ENCODE peak calls at places on chromosomes 5 and 9, in six cellular contexts. Z is esophagus muscularis mucosa, B is fibroblast of mammary gland, J is WTC11, F is heart left ventricle, Q is mesothelial cell of epicardium. R is an unnamed sample.

GRCh38 chr5:66113160-66113559 is 30.9 kb upstream of the SREK1 start:
- DNase-seq in Z (no peak), B (peak), J (no peak), F (no peak), Q (no peak), R (no peak)

GRCh38 chr9:13064676-13065075 is 214.8 kb downstream of the MPDZ start:
- DNase-seq in Z (no peak), B (no peak), J (no peak), F (no peak), Q (no peak), R (no peak)

GRCh38 chr9:20538956-20539355 is 83.3 kb downstream of the MLLT3 start:
- DNase-seq in Z (no peak), B (peak), J (no peak), F (no peak), Q (no peak), R (no peak)

GRCh38 chr5:138951091-138951985 is 76.2 kb upstream of the LRRTM2 start:
- DNase-seq in Z (no peak), B (no peak), J (no peak), F (no peak), Q (no peak), R (no peak)

GRCh38 chr9:26054600-26055516 is 376.6 kb upstream of the TUSC1 start:
- DNase-seq in Z (no peak), B (peak), J (no peak), F (no peak), Q (no peak), R (no peak)

GRCh38 chr9:9961934-9962333 is 650.9 kb downstream of the PTPRD start:
- DNase-seq in Z (no peak), B (no peak), J (no peak), F (no peak), Q (no peak), R (no peak)

GRCh38 chr5:40224421-40224820 is 455.3 kb upstream of the PTGER4 start:
- DNase-seq in Z (no peak), B (peak), J (no peak), F (no peak), Q (no peak), R (no peak)

GRCh38 chr9:86096382-86096781 is 3.0 kb downstream of the GOLM1 start:
- DNase-seq in Z (no peak), B (peak), J (no peak), F (no peak), Q (no peak), R (no peak)

GRCh38 chr5:89827388-89827787 is 582.2 kb downstream of the CETN3 start:
- DNase-seq in Z (no peak), B (no peak), J (no peak), F (no peak), Q (no peak), R (no peak)

GRCh38 chr9:10678790-10679189 is 66.0 kb upstream of the PTPRD start:
- DNase-seq in Z (no peak), B (peak), J (no peak), F (no peak), Q (no peak), R (no peak)

GRCh38 chr5:57896596-57896995 is 414.0 kb upstream of the ACTBL2 start:
- DNase-seq in Z (no peak), B (peak), J (no peak), F (no peak), Q (no peak), R (no peak)

DNA sequence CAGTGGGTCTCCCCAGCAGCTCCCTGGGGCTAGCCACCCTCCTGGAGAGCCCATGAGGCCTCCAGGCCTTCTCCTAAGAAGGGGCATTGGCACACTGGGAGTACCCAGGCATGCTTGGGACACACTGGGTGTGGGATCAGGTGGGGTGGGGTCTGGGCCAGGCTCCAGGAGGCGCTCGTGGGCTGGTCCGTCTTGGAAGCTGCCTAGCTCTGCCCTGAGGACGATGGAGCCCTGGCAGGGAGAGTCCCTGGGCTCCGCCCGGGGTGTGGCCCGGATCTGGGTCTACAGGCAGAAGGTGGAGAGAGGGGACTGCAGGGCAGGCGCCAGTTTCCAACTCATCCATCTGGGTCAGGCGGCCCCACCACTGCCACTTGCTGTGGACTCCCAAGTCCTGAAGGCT is 2.4 kb downstream of the PRRX2 start:
- DNase-seq in Z (no peak), B (no peak), J (no peak), F (no peak), Q (no peak), R (no peak)
- TF ChIP-seq CTCF in Z (no peak), B (no peak), J (no peak), F (no peak), Q (no peak), R (no peak)

DNA sequence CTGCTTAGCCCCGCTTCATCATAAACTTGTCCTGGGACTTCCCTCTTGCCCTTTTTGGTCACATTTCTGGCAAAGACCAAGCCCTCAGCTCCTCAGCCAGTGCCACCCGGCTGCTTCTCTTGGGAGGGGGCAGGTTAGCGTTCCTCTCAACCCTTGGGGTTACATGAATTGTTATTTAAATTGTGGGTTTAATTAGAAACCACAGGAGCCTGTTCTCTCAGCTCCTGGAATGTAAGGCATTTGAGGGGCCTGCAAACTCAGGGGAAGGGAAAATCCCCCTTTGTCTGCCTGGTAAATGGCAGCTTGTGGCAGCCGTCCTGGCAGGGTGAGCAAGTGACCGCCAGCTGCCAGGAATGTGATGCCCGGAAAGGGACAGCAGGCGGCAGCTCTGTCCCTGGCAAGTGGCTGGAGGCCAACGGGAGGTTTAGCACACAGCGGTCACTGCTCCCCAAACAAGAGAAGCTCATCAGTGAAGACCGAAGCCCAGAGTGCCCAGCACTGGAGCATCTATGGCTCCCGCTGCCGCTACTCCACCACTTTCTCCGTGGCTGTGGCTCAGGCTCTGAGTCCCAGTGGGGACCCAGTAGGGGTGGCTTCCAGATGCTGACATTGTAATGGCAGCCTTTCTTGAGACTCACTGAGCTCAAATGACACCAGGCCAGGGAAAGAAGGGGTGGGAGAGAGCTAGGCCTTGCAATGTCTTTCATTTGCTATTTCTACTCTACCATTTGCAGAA is 51.7 kb downstream of the SHB start:
- DNase-seq in Z (no peak), B (no peak), J (peak), F (peak), Q (no peak), R (no peak)
- TF ChIP-seq CTCF in Z (peak), B (no peak), J (no peak), F (peak), Q (no peak), R (peak)

GRCh38 chr9:93036887-93037475 is 21.5 kb upstream of the SUSD3 start:
- DNase-seq in Z (no peak), B (no peak), J (no peak), F (no peak), Q (no peak), R (no peak)
- TF ChIP-seq CTCF in Z (no peak), B (no peak), J (no peak), F (no peak), Q (peak), R (peak)

GRCh38 chr5:167030500-167031120 is 1260.8 kb upstream of the WWC1 start:
- DNase-seq in Z (no peak), B (peak), J (peak), F (no peak), Q (no peak), R (no peak)
- TF ChIP-seq CTCF in Z (peak), B (peak), J (peak), F (no peak), Q (peak), R (peak)

DNA sequence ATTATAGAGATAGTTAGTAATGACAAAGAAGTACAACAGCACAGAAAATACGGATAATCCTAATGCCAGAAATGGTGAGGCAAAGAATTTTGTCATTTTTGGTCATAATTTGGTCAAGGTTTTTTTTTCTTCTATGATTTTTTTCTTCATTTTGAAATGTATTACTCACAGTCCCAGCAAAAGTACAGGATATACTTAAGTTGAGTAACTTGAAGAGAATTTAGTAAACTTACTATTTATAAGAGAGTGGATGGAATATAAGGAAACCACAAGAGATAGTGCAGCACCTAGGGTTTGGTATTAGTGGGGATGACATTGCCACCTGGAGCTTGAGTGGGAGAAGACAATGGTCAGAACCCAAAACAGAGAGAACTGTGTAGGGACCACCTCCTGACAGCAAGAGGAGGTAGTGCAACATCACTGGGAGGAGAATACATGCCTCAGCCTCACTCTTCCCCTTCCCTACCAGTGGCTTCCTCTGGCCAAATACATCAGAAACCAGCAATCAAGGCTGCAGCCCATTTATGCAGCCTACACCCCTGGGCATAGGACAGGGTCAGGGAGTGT is 434.5 kb upstream of the TRPC7 start:
- DNase-seq in Z (peak), B (no peak), J (no peak), F (no peak), Q (no peak), R (no peak)
- TF ChIP-seq CTCF in Z (no peak), B (no peak), J (no peak), F (no peak), Q (no peak), R (no peak)

GRCh38 chr5:141241496-141241895 is 3.7 kb upstream of the PCDHB15 start:
- DNase-seq in Z (no peak), B (no peak), J (no peak), F (no peak), Q (no peak), R (no peak)

GRCh38 chr5:141250576-141250975 is 5.4 kb downstream of the PCDHB15 start:
- DNase-seq in Z (no peak), B (no peak), J (no peak), F (no peak), Q (no peak), R (no peak)

GRCh38 chr5:141245250-141245717 is at the start of gene PCDHB15:
- DNase-seq in Z (no peak), B (no peak), J (peak), F (no peak), Q (no peak), R (no peak)
- TF ChIP-seq CTCF in Z (peak), B (no peak), J (peak), F (peak), Q (no peak), R (peak)

GRCh38 chr5:129459485-129460120 is 495 bp upstream of the ADAMTS19 start:
- DNase-seq in Z (no peak), B (peak), J (peak), F (peak), Q (peak), R (peak)

GRCh38 chr5:129461816-129462396 is 1.8 kb downstream of the ADAMTS19 start:
- DNase-seq in Z (no peak), B (no peak), J (no peak), F (no peak), Q (no peak), R (no peak)

GRCh38 chr5:129465945-129466344 is 5.8 kb downstream of the ADAMTS19 start:
- DNase-seq in Z (no peak), B (no peak), J (no peak), F (no peak), Q (no peak), R (no peak)

GRCh38 chr5:129460951-129461815 is 1.1 kb downstream of the ADAMTS19 start:
- DNase-seq in Z (no peak), B (no peak), J (peak), F (peak), Q (peak), R (peak)

GRCh38 chr5:129460121-129460950 is at the start of gene ADAMTS19:
- DNase-seq in Z (no peak), B (peak), J (peak), F (peak), Q (peak), R (peak)
- TF ChIP-seq CTCF in Z (no peak), B (no peak), J (no peak), F (no peak), Q (no peak), R (no peak)

GRCh38 chr9:24245988-24246387 is 299.7 kb downstream of the IZUMO3 start:
- DNase-seq in Z (no peak), B (peak), J (no peak), F (no peak), Q (no peak), R (no peak)
- TF ChIP-seq CTCF in Z (no peak), B (peak), J (no peak), F (no peak), Q (no peak), R (peak)

GRCh38 chr9:69526699-69527098 is 145.5 kb downstream of the APBA1 start:
- DNase-seq in Z (no peak), B (no peak), J (no peak), F (no peak), Q (no peak), R (no peak)
- TF ChIP-seq CTCF in Z (no peak), B (no peak), J (no peak), F (no peak), Q (no peak), R (no peak)

DNA sequence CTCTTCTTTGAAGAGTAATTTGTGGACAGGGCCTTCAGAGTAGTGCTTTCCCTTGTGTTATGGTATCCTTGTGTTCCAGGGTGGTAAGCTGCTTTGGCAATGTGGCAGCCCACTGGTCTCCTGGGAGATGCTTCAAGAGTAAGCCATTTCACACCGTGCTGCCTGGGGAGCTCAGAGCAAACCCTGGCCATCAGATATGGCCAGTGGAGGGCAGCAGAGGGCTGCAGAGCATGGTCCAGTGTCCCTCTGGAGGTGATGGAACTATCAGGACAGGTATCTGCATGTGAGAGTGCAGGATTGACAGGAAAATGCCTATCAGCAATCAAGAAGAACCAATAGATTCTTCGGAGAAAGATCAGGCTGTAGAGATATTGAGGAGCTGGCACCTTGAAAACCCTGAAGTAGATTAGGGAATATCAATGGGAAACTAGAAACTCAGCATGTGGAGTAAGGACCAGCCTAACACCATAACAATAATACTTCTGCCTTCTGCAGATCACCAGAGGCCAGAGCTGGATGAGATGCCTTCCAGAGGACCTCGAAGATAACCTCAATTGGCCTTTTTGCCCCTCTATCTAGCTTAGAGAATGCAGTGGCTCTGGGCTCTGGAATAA is 90.8 kb downstream of the PLPPR1 start:
- DNase-seq in Z (no peak), B (peak), J (peak), F (peak), Q (peak), R (no peak)
- TF ChIP-seq CTCF in Z (no peak), B (peak), J (peak), F (peak), Q (peak), R (peak)

R was measured in type B pancreatic cell.